ENCODE peak calls at places on chromosomes 13 and 19, in four cellular contexts. M is psoas muscle, P is spleen, T is gastrocnemius medialis. G is an unnamed sample. For H3K4me1, the result is how much of the 10 kb centered on the place peaks cover.

GRCh38 chr13:110271313-110271712 is 35.6 kb downstream of the COL4A1 start:
- DNase-seq in P (no peak), M (no peak), T (no peak), G (no peak)

GRCh38 chr13:102402292-102402691 is 444 bp upstream of the FGF14 start:
- DNase-seq in M (peak), P (no peak), T (no peak), G (no peak)

GRCh38 chr13:39602277-39602613 is 748 bp downstream of the LHFPL6 start:
- DNase-seq in M (no peak), P (no peak), T (no peak), G (peak)

GRCh38 chr19:4916292-4917082 is 7.2 kb downstream of the UHRF1 start:
- DNase-seq in T (no peak), P (peak), M (no peak), G (no peak)

GRCh38 chr19:5083547-5083965 is 114.6 kb downstream of the KDM4B start:
- DNase-seq in P (no peak), M (peak), T (no peak), G (no peak)

GRCh38 chr13:67228909-67229308 is 1.2 kb downstream of the PCDH9 start:
- DNase-seq in M (no peak), T (no peak), P (no peak), G (no peak)

GRCh38 chr19:47047931-47048399 is 459 bp downstream of the TMEM160 start:
- DNase-seq in T (peak), M (peak), P (peak), G (peak)

GRCh38 chr13:33722216-33722900 is 95.6 kb upstream of the RFC3 start:
- DNase-seq in T (no peak), P (no peak), M (no peak), G (peak)

GRCh38 chr19:31154021-31154420 is 195.2 kb downstream of the TSHZ3 start:
- DNase-seq in M (no peak), T (no peak), P (no peak), G (peak)

GRCh38 chr13:21016487-21016886 is 44.9 kb downstream of the LATS2 start:
- DNase-seq in T (peak), M (no peak), P (no peak), G (no peak)
- H3K4me1 ChIP-seq in T (half or more), M (half or more), P (under half), G (under half)

DNA sequence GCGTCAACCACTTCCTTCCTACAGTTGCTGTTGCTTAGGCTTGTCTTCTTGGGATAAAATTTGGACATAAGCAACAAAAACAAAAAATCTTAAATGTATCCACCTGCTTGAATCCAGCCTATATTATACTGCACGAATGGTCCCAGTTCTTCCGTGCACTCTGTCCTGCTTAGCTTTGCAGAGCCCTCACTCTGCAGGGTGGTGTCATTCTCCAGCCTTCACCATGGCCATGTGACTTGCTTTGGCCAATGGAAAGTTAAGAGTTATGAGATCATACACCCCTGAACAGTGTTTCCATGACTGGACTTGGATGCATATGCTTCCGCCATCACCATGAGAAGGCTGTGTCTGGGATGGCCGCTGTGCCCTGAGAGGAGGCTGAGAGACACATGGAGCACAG is 27.4 kb upstream of the SACS start:
- DNase-seq in M (no peak), P (no peak), T (no peak), G (no peak)
- TF ChIP-seq CTCF in M (no peak), P (no peak), T (no peak), G (no peak)

GRCh38 chr19:12890787-12891552 is at the start of gene GCDH:
- DNase-seq in T (peak), M (peak), P (peak), G (peak)
- H3K27ac ChIP-seq in T (peak), M (peak), P (peak), G (no peak)

GRCh38 chr13:112986470-112986869 is 17.5 kb downstream of the MCF2L start:
- DNase-seq in T (no peak), P (no peak), M (no peak), G (no peak)
- H3K4me1 ChIP-seq in T (under half), P (under half), M (under half), G (under half)

DNA sequence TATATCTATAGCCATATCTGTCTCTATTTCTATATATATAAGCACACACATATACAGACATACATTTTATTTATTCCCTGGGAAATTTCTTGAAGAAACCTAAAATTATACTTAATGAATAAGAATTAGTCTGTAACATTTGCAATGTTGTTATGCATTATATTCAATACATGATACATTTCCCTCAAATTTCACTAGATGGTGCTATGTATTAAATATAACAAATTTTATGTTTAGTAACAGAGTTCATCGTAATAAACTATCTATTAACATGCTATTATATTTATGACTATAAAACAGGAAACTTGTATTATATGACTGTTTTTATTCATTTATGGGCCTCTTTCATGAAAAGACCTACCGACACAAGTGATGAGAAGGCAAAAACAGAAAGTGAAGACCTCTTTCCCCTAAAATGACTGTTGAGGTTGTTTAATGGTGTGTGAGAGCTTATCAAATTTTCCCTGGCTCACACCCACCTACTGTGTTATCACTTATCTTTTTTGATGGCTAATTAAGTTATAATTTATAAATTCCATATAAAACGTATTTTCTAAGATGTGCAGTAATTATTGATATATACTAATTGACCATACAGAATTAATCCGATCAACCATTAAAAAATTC is 881.9 kb downstream of the SLITRK6 start:
- DNase-seq in M (no peak), P (no peak), T (no peak), G (peak)
- TF ChIP-seq CTCF in M (peak), P (no peak), T (no peak), G (peak)

DNA sequence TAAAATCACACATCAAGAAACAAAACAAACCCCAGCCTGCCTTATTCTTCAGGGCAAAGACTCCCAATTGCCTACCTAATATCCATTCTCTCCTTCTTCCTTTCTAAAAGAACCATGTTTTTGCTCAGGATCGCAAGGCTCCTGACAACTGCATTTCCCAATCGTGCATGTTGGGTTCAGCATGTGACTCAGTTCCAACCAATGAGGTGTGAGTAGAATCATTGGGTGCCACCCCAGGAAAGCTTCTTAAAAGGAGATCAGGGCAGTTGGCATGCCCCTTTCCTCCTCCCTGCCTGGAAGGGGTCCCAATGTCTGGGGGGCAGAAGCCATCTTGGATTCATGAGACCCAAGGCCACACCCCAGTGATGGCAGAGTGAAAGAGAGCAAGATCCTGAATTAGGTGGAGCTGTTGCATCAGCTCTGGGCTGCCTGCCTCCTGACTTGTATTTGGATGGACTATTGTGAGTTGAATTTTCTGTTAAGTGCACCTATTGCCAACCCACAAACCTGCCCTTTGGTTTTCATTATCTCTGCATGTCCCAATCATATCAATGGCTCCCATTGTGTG is 26.0 kb upstream of the UBAC2 start:
- DNase-seq in P (no peak), M (no peak), T (no peak), G (no peak)
- H3K27ac ChIP-seq in P (no peak), M (no peak), T (no peak), G (no peak)

DNA sequence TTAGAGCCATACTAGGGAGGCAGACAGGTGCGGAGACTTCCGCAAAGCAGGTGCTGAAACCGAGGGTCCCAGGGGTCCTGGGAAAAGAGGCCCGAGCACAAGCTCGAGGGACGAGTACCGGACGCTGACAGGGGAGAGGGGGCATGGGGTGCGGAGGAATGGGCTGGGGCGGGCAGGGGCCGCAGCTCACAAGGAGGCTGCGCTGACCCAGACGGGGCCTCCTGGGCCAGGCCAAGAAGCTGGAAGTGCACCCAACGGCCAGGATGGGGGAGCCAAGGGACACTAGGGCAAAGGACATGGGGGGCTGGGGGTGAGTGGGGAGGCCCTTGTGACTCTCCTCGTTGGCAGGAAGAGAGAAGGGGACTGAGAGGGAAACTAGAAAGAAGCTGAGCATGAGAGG is 1.8 kb downstream of the POLR2E start:
- DNase-seq in M (no peak), P (no peak), T (no peak), G (no peak)
- H3K4me1 ChIP-seq in M (under half), P (under half), T (under half), G (under half)

GRCh38 chr19:14181906-14182305 is 24.1 kb downstream of the ADGRL1 start:
- DNase-seq in P (no peak), T (no peak), M (no peak), G (no peak)
- TF ChIP-seq CTCF in P (no peak), T (no peak), M (no peak), G (no peak)

GRCh38 chr19:35154535-35155406 is at the start of gene FXYD5:
- DNase-seq in P (peak), M (peak), T (peak), G (peak)
- H3K27ac ChIP-seq in P (peak), M (peak), T (peak), G (peak)